ENCODE peak calls at places on chromosomes 11 and 22, in eight cellular contexts. One of them, this sample, is unnamed.

GRCh38 chr11:111851636-111852035 is 19.7 kb downstream of the ALG9 start:
- DNase-seq in spleen: no peak
- DNase-seq in SJSA1: no peak
- DNase-seq in A549: no peak
- DNase-seq in mammary epithelial cell: no peak
- DNase-seq in H9: no peak
- DNase-seq in fibroblast of lung: peak
- DNase-seq in GM23248: peak
- DNase-seq in this sample: no peak

GRCh38 chr11:24389575-24389974 is 107.3 kb upstream of the LUZP2 start:
- DNase-seq in spleen: no peak
- DNase-seq in SJSA1: no peak
- DNase-seq in A549: no peak
- DNase-seq in mammary epithelial cell: no peak
- DNase-seq in H9: no peak
- DNase-seq in fibroblast of lung: no peak
- DNase-seq in GM23248: no peak
- DNase-seq in this sample: no peak

GRCh38 chr22:27987557-27987956 is 68.5 kb upstream of the PITPNB start:
- DNase-seq in spleen: no peak
- DNase-seq in SJSA1: peak
- DNase-seq in A549: no peak
- DNase-seq in mammary epithelial cell: no peak
- DNase-seq in H9: peak
- DNase-seq in fibroblast of lung: peak
- DNase-seq in GM23248: peak
- DNase-seq in this sample: no peak

GRCh38 chr11:83933008-83933407 is 646.8 kb upstream of the CCDC90B start:
- DNase-seq in spleen: no peak
- DNase-seq in SJSA1: no peak
- DNase-seq in A549: no peak
- DNase-seq in mammary epithelial cell: no peak
- DNase-seq in H9: no peak
- DNase-seq in fibroblast of lung: no peak
- DNase-seq in GM23248: no peak
- DNase-seq in this sample: no peak

GRCh38 chr11:46391578-46392420 is at the start of gene CHRM4:
- DNase-seq in spleen: peak
- DNase-seq in SJSA1: peak
- DNase-seq in A549: peak
- DNase-seq in mammary epithelial cell: peak
- DNase-seq in H9: peak
- DNase-seq in fibroblast of lung: peak
- DNase-seq in GM23248: peak
- DNase-seq in this sample: no peak

GRCh38 chr11:132992838-132993680 is 539.2 kb downstream of the OPCML start:
- DNase-seq in spleen: no peak
- DNase-seq in SJSA1: no peak
- DNase-seq in A549: no peak
- DNase-seq in mammary epithelial cell: no peak
- DNase-seq in H9: no peak
- DNase-seq in fibroblast of lung: peak
- DNase-seq in GM23248: peak
- DNase-seq in this sample: no peak

GRCh38 chr11:22337571-22338464 is at the start of gene SLC17A6:
- DNase-seq in spleen: no peak
- DNase-seq in SJSA1: peak
- DNase-seq in A549: no peak
- DNase-seq in mammary epithelial cell: peak
- DNase-seq in H9: peak
- DNase-seq in fibroblast of lung: peak
- DNase-seq in GM23248: peak
- DNase-seq in this sample: no peak

GRCh38 chr11:71336176-71336995 is 84.0 kb upstream of the SHANK2 start:
- DNase-seq in spleen: peak
- DNase-seq in SJSA1: no peak
- DNase-seq in A549: no peak
- DNase-seq in mammary epithelial cell: no peak
- DNase-seq in H9: no peak
- DNase-seq in fibroblast of lung: no peak
- DNase-seq in GM23248: no peak
- DNase-seq in this sample: no peak

GRCh38 chr11:8834379-8834778 is 76.6 kb upstream of the AKIP1 start:
- DNase-seq in spleen: peak
- DNase-seq in SJSA1: no peak
- DNase-seq in A549: no peak
- DNase-seq in mammary epithelial cell: no peak
- DNase-seq in H9: no peak
- DNase-seq in fibroblast of lung: no peak
- DNase-seq in GM23248: no peak
- DNase-seq in this sample: no peak

GRCh38 chr11:74085542-74085892 is 76.6 kb upstream of the UCP3 start:
- DNase-seq in spleen: no peak
- DNase-seq in SJSA1: no peak
- DNase-seq in A549: no peak
- DNase-seq in mammary epithelial cell: no peak
- DNase-seq in H9: no peak
- DNase-seq in fibroblast of lung: no peak
- DNase-seq in GM23248: peak
- DNase-seq in this sample: peak

GRCh38 chr22:49929553-49929979 is 11.1 kb downstream of the CRELD2 start:
- DNase-seq in spleen: peak
- DNase-seq in SJSA1: no peak
- DNase-seq in A549: no peak
- DNase-seq in mammary epithelial cell: no peak
- DNase-seq in H9: peak
- DNase-seq in fibroblast of lung: no peak
- DNase-seq in GM23248: peak
- DNase-seq in this sample: peak

GRCh38 chr22:18076060-18076497 is 1.7 kb upstream of the PEX26 start:
- DNase-seq in spleen: no peak
- DNase-seq in SJSA1: peak
- DNase-seq in A549: peak
- DNase-seq in mammary epithelial cell: peak
- DNase-seq in H9: peak
- DNase-seq in fibroblast of lung: peak
- DNase-seq in GM23248: peak
- DNase-seq in this sample: no peak

GRCh38 chr11:15852179-15852578 is 504.2 kb downstream of the SOX6 start:
- DNase-seq in spleen: no peak
- DNase-seq in SJSA1: peak
- DNase-seq in A549: no peak
- DNase-seq in mammary epithelial cell: peak
- DNase-seq in H9: no peak
- DNase-seq in fibroblast of lung: peak
- DNase-seq in GM23248: peak
- DNase-seq in this sample: no peak

GRCh38 chr11:61140416-61140815 is 20.8 kb downstream of the VPS37C start:
- DNase-seq in spleen: peak
- DNase-seq in SJSA1: no peak
- DNase-seq in A549: no peak
- DNase-seq in mammary epithelial cell: no peak
- DNase-seq in H9: no peak
- DNase-seq in fibroblast of lung: no peak
- DNase-seq in GM23248: no peak
- DNase-seq in this sample: no peak

GRCh38 chr11:61139391-61139790 is 21.8 kb downstream of the VPS37C start:
- DNase-seq in spleen: peak
- DNase-seq in SJSA1: no peak
- DNase-seq in A549: no peak
- DNase-seq in mammary epithelial cell: no peak
- DNase-seq in H9: no peak
- DNase-seq in fibroblast of lung: no peak
- DNase-seq in GM23248: no peak
- DNase-seq in this sample: no peak

GRCh38 chr11:61141601-61142028 is 19.6 kb downstream of the VPS37C start:
- DNase-seq in spleen: peak
- DNase-seq in SJSA1: no peak
- DNase-seq in A549: no peak
- DNase-seq in mammary epithelial cell: no peak
- DNase-seq in H9: no peak
- DNase-seq in fibroblast of lung: no peak
- DNase-seq in GM23248: no peak
- DNase-seq in this sample: no peak

GRCh38 chr11:61142424-61142823 is 18.8 kb downstream of the VPS37C start:
- DNase-seq in spleen: no peak
- DNase-seq in SJSA1: no peak
- DNase-seq in A549: no peak
- DNase-seq in mammary epithelial cell: peak
- DNase-seq in H9: no peak
- DNase-seq in fibroblast of lung: no peak
- DNase-seq in GM23248: peak
- DNase-seq in this sample: no peak

DNA sequence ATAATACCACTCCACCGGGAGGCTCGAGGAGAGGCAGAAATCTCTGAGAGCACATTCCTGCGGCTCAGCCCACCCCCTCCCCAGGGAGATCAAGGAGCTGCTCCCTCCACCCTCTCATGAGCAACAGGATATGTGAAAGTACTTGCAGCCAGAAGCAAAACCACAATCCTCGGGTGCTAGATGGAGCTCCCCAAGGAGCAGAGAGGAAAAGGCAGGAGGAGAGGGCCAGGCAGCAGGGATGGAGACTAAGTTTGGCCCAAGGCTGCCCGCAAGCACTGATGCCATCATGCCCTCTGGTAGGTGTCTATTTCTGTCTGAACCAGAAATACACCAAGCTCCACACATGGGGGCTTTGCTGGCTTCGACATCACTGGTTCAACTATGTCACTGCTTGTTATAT is 22.3 kb downstream of the VPS37C start:
- DNase-seq in spleen: no peak
- DNase-seq in SJSA1: peak
- DNase-seq in A549: no peak
- DNase-seq in mammary epithelial cell: peak
- DNase-seq in H9: no peak
- DNase-seq in fibroblast of lung: peak
- DNase-seq in GM23248: peak
- DNase-seq in this sample: no peak
- H3K27ac ChIP-seq in spleen: no peak
- H3K27ac ChIP-seq in SJSA1: no peak
- H3K27ac ChIP-seq in A549: no peak
- H3K27ac ChIP-seq in mammary epithelial cell: no peak
- H3K27ac ChIP-seq in H9: no peak
- H3K27ac ChIP-seq in fibroblast of lung: no peak
- H3K27ac ChIP-seq in GM23248: peak
- H3K27ac ChIP-seq in this sample: no peak

DNA sequence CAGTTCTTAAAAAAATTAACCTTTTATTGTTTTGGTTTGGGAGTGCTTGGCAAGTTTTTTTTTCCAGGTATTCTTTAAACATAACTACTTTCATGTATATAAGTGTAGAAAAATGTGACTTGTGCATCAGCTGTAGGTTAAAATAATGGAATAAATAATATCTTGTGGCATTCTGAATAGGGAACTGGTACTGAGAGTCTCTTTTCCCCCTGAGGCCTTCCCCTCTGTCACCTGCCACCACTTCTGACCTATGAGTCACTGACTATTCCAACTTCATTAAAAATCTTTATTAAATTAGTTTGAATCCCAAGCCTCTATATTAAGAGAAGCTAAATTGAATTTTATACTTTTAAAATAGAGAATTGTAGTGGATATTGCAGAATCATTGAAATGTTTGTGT is 805.7 kb downstream of the METTL15 start:
- DNase-seq in spleen: no peak
- DNase-seq in SJSA1: no peak
- DNase-seq in A549: no peak
- DNase-seq in mammary epithelial cell: no peak
- DNase-seq in H9: no peak
- DNase-seq in fibroblast of lung: no peak
- DNase-seq in GM23248: no peak
- DNase-seq in this sample: no peak
- H3K27ac ChIP-seq in spleen: no peak
- H3K27ac ChIP-seq in SJSA1: no peak
- H3K27ac ChIP-seq in A549: no peak
- H3K27ac ChIP-seq in mammary epithelial cell: no peak
- H3K27ac ChIP-seq in H9: no peak
- H3K27ac ChIP-seq in fibroblast of lung: no peak
- H3K27ac ChIP-seq in GM23248: no peak
- H3K27ac ChIP-seq in this sample: no peak

GRCh38 chr11:48062649-48063048 is 82.3 kb downstream of the PTPRJ start:
- DNase-seq in spleen: no peak
- DNase-seq in SJSA1: no peak
- DNase-seq in A549: no peak
- DNase-seq in mammary epithelial cell: no peak
- DNase-seq in H9: no peak
- DNase-seq in fibroblast of lung: no peak
- DNase-seq in GM23248: no peak
- DNase-seq in this sample: no peak

GRCh38 chr11:48066881-48067800 is 86.8 kb downstream of the PTPRJ start:
- DNase-seq in spleen: peak
- DNase-seq in SJSA1: peak
- DNase-seq in A549: no peak
- DNase-seq in mammary epithelial cell: no peak
- DNase-seq in H9: no peak
- DNase-seq in fibroblast of lung: no peak
- DNase-seq in GM23248: peak
- DNase-seq in this sample: no peak

GRCh38 chr11:48064306-48064705 is 83.9 kb downstream of the PTPRJ start:
- DNase-seq in spleen: no peak
- DNase-seq in SJSA1: peak
- DNase-seq in A549: no peak
- DNase-seq in mammary epithelial cell: no peak
- DNase-seq in H9: no peak
- DNase-seq in fibroblast of lung: peak
- DNase-seq in GM23248: peak
- DNase-seq in this sample: no peak

GRCh38 chr11:48058777-48059176 is 78.4 kb downstream of the PTPRJ start:
- DNase-seq in spleen: no peak
- DNase-seq in SJSA1: no peak
- DNase-seq in A549: no peak
- DNase-seq in mammary epithelial cell: no peak
- DNase-seq in H9: no peak
- DNase-seq in fibroblast of lung: no peak
- DNase-seq in GM23248: peak
- DNase-seq in this sample: no peak

DNA sequence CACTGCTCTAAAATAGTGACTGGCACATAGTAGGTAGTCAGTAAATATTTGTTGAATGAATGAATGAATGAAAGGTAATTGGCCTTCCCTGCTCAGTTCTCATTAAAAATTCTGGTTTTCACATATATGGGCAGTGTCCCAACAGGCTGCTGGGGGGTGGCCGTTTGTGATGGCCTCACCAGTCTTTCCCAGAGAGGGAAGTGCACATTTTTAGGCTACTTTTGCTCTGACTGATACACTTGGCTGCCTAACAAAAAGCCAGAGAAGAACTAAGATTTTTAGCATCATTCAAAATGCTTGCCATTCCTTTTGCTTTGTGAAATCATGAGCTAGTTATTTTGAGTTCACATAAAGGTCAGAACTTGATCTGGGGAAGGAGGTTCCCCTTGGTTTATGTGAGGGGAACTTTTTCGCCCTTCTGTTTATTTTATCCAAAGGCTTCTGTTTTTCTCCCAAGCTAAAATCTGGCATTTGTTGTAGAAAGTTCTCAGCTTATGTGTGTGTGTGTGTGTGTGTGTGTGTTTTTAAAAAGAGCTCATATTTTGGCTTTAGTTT is 83.1 kb downstream of the PTPRJ start:
- DNase-seq in spleen: no peak
- DNase-seq in SJSA1: peak
- DNase-seq in A549: peak
- DNase-seq in mammary epithelial cell: peak
- DNase-seq in H9: no peak
- DNase-seq in fibroblast of lung: peak
- DNase-seq in GM23248: peak
- DNase-seq in this sample: no peak
- H3K27ac ChIP-seq in spleen: peak
- H3K27ac ChIP-seq in SJSA1: peak
- H3K27ac ChIP-seq in A549: peak
- H3K27ac ChIP-seq in mammary epithelial cell: no peak
- H3K27ac ChIP-seq in H9: no peak
- H3K27ac ChIP-seq in fibroblast of lung: peak
- H3K27ac ChIP-seq in GM23248: peak
- H3K27ac ChIP-seq in this sample: no peak

GRCh38 chr11:11416917-11417316 is 63.9 kb upstream of the CSNK2A3 start:
- DNase-seq in spleen: no peak
- DNase-seq in SJSA1: peak
- DNase-seq in A549: peak
- DNase-seq in mammary epithelial cell: peak
- DNase-seq in H9: no peak
- DNase-seq in fibroblast of lung: peak
- DNase-seq in GM23248: peak
- DNase-seq in this sample: no peak
- H3K27ac ChIP-seq in spleen: no peak
- H3K27ac ChIP-seq in SJSA1: peak
- H3K27ac ChIP-seq in A549: peak
- H3K27ac ChIP-seq in mammary epithelial cell: no peak
- H3K27ac ChIP-seq in H9: no peak
- H3K27ac ChIP-seq in fibroblast of lung: no peak
- H3K27ac ChIP-seq in GM23248: peak
- H3K27ac ChIP-seq in this sample: no peak

This sample was measured in substantia nigra.